ENCODE peak calls at places on chromosomes 5 and 9, in four cellular contexts. O, B, V and L are unnamed samples.

GRCh38 chr9:4662108-4662988 is at the start of gene PLPP6:
- DNase-seq in O (peak), B (peak), V (no peak), L (peak)

GRCh38 chr9:110700953-110701352 is 32.4 kb downstream of the MUSK start:
- DNase-seq in O (no peak), B (no peak), V (peak), L (no peak)

GRCh38 chr9:137968235-137968634 is 90.7 kb downstream of the CACNA1B start:
- DNase-seq in O (peak), B (peak), V (no peak), L (no peak)

GRCh38 chr9:24041294-24041693 is 215.3 kb upstream of the ELAVL2 start:
- DNase-seq in O (no peak), B (no peak), V (no peak), L (no peak)

GRCh38 chr9:117414220-117414905 is 494 bp downstream of the ASTN2 start:
- DNase-seq in O (peak), B (no peak), V (no peak), L (no peak)

GRCh38 chr5:115351356-115352195 is 55.1 kb upstream of the CCDC112 start:
- DNase-seq in O (no peak), B (no peak), V (no peak), L (no peak)

GRCh38 chr5:146026307-146027010 is 78.9 kb downstream of the PLAC8L1 start:
- DNase-seq in O (no peak), B (no peak), V (no peak), L (no peak)

GRCh38 chr9:70639853-70640814 is 225.7 kb upstream of the KLF9 start:
- DNase-seq in O (no peak), B (no peak), V (peak), L (peak)

GRCh38 chr5:26649000-26649399 is 389.4 kb downstream of the CDH9 start:
- DNase-seq in O (no peak), B (no peak), V (no peak), L (no peak)

GRCh38 chr5:72954389-72954788 is 1.5 kb upstream of the FCHO2 start:
- DNase-seq in O (no peak), B (no peak), V (no peak), L (no peak)
- H3K4me3 ChIP-seq in O (peak), B (no peak), V (no peak), L (no peak)

GRCh38 chr9:120445974-120446373 is 134.0 kb downstream of the CDK5RAP2 start:
- DNase-seq in O (no peak), B (no peak), V (no peak), L (no peak)
- H3K4me3 ChIP-seq in O (no peak), B (no peak), V (no peak), L (no peak)

GRCh38 chr5:133372306-133373008 is 239.9 kb downstream of the FSTL4 start:
- DNase-seq in O (no peak), B (no peak), V (no peak), L (no peak)

GRCh38 chr5:133370904-133371303 is 241.4 kb downstream of the FSTL4 start:
- DNase-seq in O (no peak), B (no peak), V (no peak), L (no peak)

GRCh38 chr5:133370281-133370890 is 242.0 kb downstream of the FSTL4 start:
- DNase-seq in O (no peak), B (no peak), V (no peak), L (no peak)

GRCh38 chr5:133371371-133372155 is 240.8 kb downstream of the FSTL4 start:
- DNase-seq in O (no peak), B (no peak), V (no peak), L (no peak)

DNA sequence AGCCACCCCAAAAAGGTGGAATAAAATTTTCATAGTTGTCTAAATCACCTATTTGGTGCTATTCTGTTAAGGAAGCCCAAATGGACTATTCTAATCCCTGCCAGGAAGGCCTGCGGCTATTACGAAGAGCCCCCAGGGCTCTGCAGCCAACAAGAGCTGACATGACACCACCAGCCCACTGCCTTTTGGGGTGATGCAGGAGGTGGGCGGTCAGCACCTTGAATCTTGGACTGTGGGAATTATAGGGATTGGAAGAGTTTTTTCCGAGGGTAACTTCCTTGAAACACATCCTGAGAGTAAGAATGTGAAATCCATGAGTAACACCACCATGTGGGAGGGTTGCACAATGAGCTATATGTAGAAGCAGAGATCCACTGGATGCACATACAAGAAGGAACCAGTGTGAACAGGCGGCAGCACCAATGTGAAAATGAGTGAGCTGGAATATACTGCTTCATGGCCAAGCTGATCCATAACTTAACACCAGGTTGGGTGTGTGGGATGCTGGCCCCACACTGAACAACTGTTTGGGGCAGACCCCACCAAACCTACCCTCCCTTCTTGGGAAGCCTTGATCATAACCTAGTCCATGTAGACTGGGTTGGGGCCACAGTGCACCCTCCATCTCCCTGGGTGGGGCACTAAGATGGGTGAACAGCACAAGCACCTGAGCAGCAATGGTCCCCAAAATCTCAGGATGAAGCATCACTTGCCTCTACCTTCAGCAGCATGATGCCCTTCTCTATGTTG is 239.0 kb downstream of the FSTL4 start:
- DNase-seq in O (no peak), B (no peak), V (no peak), L (no peak)
- H3K4me3 ChIP-seq in O (no peak), B (no peak), V (no peak), L (no peak)

GRCh38 chr5:171945066-171945465 is 61.4 kb downstream of the FBXW11 start:
- DNase-seq in O (no peak), B (no peak), V (no peak), L (peak)
- H3K4me3 ChIP-seq in O (no peak), B (no peak), V (no peak), L (no peak)

DNA sequence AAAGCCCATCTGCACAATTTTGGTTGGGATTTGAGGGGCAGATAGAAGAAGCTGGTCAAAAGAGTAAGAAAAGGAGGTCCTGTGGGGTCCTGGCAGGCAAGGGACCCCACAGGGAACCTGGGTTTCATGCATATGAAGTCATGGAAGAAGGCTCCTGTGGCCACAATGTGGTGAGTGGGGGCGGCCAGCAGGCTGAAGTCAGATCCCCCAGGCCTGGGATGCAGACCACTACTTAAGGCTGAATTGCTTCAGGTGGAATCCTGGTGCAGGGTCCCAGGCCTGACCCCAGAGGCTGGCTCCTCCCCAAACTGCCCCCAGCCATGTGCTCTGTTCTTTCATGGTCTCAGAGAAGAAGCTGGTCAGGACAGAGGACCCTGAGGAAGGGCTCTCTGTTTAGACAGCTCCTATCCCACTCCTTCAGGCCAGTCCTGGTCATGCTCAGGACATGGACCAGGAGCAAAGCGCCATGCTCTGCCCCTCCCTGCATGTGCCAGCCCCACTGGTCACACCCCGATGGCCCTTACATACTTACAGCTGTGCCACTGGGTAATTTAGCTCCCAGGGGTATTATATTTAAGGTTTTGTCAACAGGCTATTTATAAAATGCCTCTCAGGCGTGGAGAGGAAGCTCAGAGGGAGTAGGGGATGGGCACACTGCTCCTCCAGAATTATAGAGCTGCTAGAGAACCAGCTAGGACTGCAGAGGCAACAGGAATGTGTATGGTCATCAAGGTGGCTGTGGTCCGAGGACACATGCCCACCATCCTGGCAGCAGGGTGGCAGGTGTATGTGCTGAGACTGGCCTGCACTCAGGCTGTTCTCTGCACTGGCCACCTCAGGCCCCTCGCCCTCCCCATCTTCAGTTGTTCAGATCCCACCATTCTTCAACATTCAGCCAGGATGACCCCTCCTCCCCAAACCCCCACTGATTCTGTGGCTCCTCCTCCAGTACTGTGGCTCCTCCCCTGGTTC is 33.3 kb downstream of the C5orf15 start:
- DNase-seq in O (no peak), B (no peak), V (no peak), L (no peak)
- H3K4me3 ChIP-seq in O (no peak), B (no peak), V (no peak), L (no peak)

GRCh38 chr5:81936061-81936460 is 35.8 kb upstream of the ATG10 start:
- DNase-seq in O (no peak), B (no peak), V (no peak), L (no peak)
- H3K4me3 ChIP-seq in O (no peak), B (no peak), V (no peak), L (no peak)

GRCh38 chr9:121610638-121610953 is 40.8 kb upstream of the DAB2IP start:
- DNase-seq in O (no peak), B (no peak), V (no peak), L (no peak)
- H3K4me3 ChIP-seq in O (no peak), B (no peak), V (no peak), L (no peak)

GRCh38 chr5:334903-335739 is 13.6 kb downstream of the AHRR start:
- DNase-seq in O (no peak), B (peak), V (no peak), L (no peak)
- H3K4me3 ChIP-seq in O (no peak), B (no peak), V (no peak), L (no peak)

GRCh38 chr9:92404437-92404836 is at the start of gene OGN:
- DNase-seq in O (no peak), B (no peak), V (peak), L (no peak)

GRCh38 chr9:92405770-92406169 is 1.4 kb upstream of the OGN start:
- DNase-seq in O (no peak), B (no peak), V (no peak), L (no peak)

GRCh38 chr9:92404031-92404430 is 347 bp downstream of the OGN start:
- DNase-seq in O (no peak), B (no peak), V (no peak), L (no peak)

GRCh38 chr9:92407818-92408217 is 3.4 kb upstream of the OGN start:
- DNase-seq in O (no peak), B (no peak), V (no peak), L (no peak)

DNA sequence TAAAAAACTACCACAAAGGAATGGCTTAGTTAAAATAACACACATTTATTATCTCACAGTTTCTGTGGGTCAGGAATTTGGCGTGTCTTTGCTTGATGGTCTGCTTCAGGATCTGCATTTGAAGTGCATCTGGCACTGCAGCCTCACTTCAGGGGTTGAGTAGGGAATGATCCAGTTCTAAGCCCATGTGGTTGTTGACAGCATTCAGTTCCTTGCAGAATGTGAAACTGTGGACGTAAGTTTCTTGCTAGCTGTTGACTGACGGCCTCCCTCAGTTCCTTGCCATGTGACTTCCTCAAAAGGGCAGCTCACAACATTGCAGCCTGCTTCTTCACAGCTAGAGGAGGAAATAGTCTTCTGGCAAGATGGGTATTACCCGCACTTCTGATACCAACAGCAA is 2.1 kb upstream of the OGN start:
- DNase-seq in O (no peak), B (peak), V (no peak), L (no peak)
- H3K4me3 ChIP-seq in O (no peak), B (no peak), V (no peak), L (no peak)

GRCh38 chr9:97741947-97742346 is 44.8 kb upstream of the XPA start:
- DNase-seq in O (no peak), B (no peak), V (no peak), L (no peak)
- H3K4me3 ChIP-seq in O (no peak), B (no peak), V (no peak), L (no peak)